ENCODE peak calls at places on chromosomes 11 and 22, in five cellular contexts. X is DMS153; J is naive thymus-derived CD8-positive, alpha-beta T cell; P is WTC11; O is NCI-H1105. U is an unnamed sample.

GRCh38 chr22:48536691-48537591 is 1290.7 kb downstream of the BRD1 start:
- DNase-seq in X (no peak), O (no peak), P (no peak), J (no peak), U (no peak)

GRCh38 chr22:46309526-46310085 is 12.9 kb downstream of the GTSE1 start:
- DNase-seq in X (no peak), O (no peak), P (no peak), J (no peak), U (no peak)

GRCh38 chr11:113397212-113397611 is 9.6 kb downstream of the ANKK1 start:
- DNase-seq in J (no peak), P (no peak), X (no peak), O (no peak), U (no peak)

GRCh38 chr11:13375798-13376197 is 87.2 kb downstream of the BTBD10 start:
- DNase-seq in P (no peak), X (no peak), J (no peak), O (no peak), U (no peak)

GRCh38 chr11:19060629-19061028 is at the start of gene MRGPRX2:
- DNase-seq in O (no peak), J (no peak), P (no peak), X (no peak), U (no peak)

GRCh38 chr11:26608507-26609146 is 36.6 kb upstream of the MUC15 start:
- DNase-seq in X (no peak), J (no peak), P (no peak), O (no peak), U (no peak)

GRCh38 chr11:202490-202889 is 4.7 kb downstream of the BET1L start:
- DNase-seq in X (no peak), P (no peak), J (no peak), O (no peak), U (no peak)

GRCh38 chr22:25062378-25063095 is 110.0 kb downstream of the KIAA1671 start:
- DNase-seq in X (no peak), J (peak; percentile 74), O (no peak), P (no peak), U (no peak)

GRCh38 chr11:1092145-1092670 is 17.5 kb downstream of the MUC2 start:
- DNase-seq in X (no peak), O (no peak), P (no peak), J (no peak), U (no peak)

GRCh38 chr22:31538815-31539214 is 42.5 kb downstream of the SFI1 start:
- DNase-seq in P (no peak), O (no peak), X (no peak), J (no peak), U (no peak)

GRCh38 chr11:65432686-65433582 is 10.3 kb downstream of the NEAT1 start:
- DNase-seq in O (peak; percentile 8), X (no peak), P (no peak), J (no peak), U (peak; percentile 58)

GRCh38 chr11:85595285-85595884 is 31.8 kb downstream of the DLG2 start:
- DNase-seq in J (no peak), X (peak; percentile 10), P (no peak), O (peak; percentile 27), U (peak; percentile 56)

GRCh38 chr11:44565746-44566558 is 489 bp downstream of the CD82 start:
- DNase-seq in P (no peak), X (peak; percentile 23), O (peak; percentile 22), J (no peak), U (no peak)

GRCh38 chr11:121309688-121310087 is 17.1 kb downstream of the SC5D start:
- DNase-seq in J (no peak), P (no peak), X (no peak), O (no peak), U (no peak)

GRCh38 chr22:37802310-37803194 is 5.2 kb upstream of the GCAT start:
- DNase-seq in J (no peak), O (peak; percentile 55), P (peak; percentile 79), X (peak; percentile 30), U (peak; percentile 25)

GRCh38 chr22:47332246-47332980 is 570.0 kb downstream of the TBC1D22A start:
- DNase-seq in O (peak; percentile 35), X (no peak), J (no peak), P (no peak), U (no peak)

GRCh38 chr11:44575288-44575672 is 9.8 kb downstream of the CD82 start:
- DNase-seq in X (no peak), O (no peak), J (no peak), P (no peak), U (no peak)

GRCh38 chr22:30889996-30890480 is 78.5 kb downstream of the MORC2 start:
- DNase-seq in X (no peak), O (no peak), P (no peak), J (no peak), U (no peak)

GRCh38 chr22:25833676-25834075 is 91.7 kb downstream of the MYO18B start:
- DNase-seq in J (no peak), O (no peak), X (no peak), P (no peak), U (no peak)

GRCh38 chr22:30201970-30202369 is 44.6 kb downstream of the LIF start:
- DNase-seq in J (no peak), O (no peak), X (no peak), P (no peak), U (no peak)

GRCh38 chr11:132131051-132131450 is 760.6 kb downstream of the NTM start:
- DNase-seq in X (peak; percentile 85), J (no peak), P (no peak), O (peak; percentile 98), U (no peak)

GRCh38 chr11:123284454-123284853 is 89.4 kb upstream of the CLMP start:
- DNase-seq in J (no peak), P (no peak), X (no peak), O (no peak), U (no peak)

GRCh38 chr22:38383417-38383816 is 66.2 kb upstream of the CSNK1E start:
- DNase-seq in J (no peak), P (no peak), X (no peak), O (no peak), U (no peak)

GRCh38 chr11:77392842-77393241 is 81.1 kb downstream of the PAK1 start:
- DNase-seq in J (no peak), O (no peak), P (no peak), X (no peak), U (no peak)

U was measured in AML-193.